ENCODE peak calls at places on chromosome 7, in eight cellular contexts. T is PC-3, E is uterus, J is stomach, D is tibial artery, N is heart right ventricle, V is H9, U is adrenal gland. S is an unnamed sample. For H3K4me1 and H3K27me3, the result is how much of the 10 kb centered on the place peaks cover.

GRCh38 chr7:30173058-30173897 is 38.5 kb downstream of the MTURN start:
- DNase-seq in T (peak), E (peak), J (peak), D (peak), N (peak), V (no peak), U (no peak), S (peak)

GRCh38 chr7:98867271-98867701 is 2.5 kb downstream of the TMEM130 start:
- DNase-seq in T (no peak), E (no peak), J (no peak), D (no peak), N (no peak), V (no peak), U (peak), S (peak)

GRCh38 chr7:121558288-121558687 is 162.2 kb upstream of the FAM3C start:
- DNase-seq in T (no peak), E (no peak), J (no peak), D (no peak), N (no peak), V (no peak), U (no peak), S (no peak)

GRCh38 chr7:7354674-7355073 is 172.3 kb downstream of the C1GALT1 start:
- DNase-seq in T (peak), E (no peak), J (no peak), D (no peak), N (no peak), V (no peak), U (no peak), S (no peak)

GRCh38 chr7:131638641-131639430 is 82.4 kb upstream of the PODXL start:
- DNase-seq in T (no peak), E (no peak), J (no peak), D (no peak), N (no peak), V (no peak), U (no peak), S (no peak)

GRCh38 chr7:101077303-101078086 is 7.8 kb upstream of the TRIM56 start:
- DNase-seq in T (peak), E (peak), J (peak), D (peak), N (peak), V (peak), U (peak), S (peak)

GRCh38 chr7:101984997-101985645 is 167.7 kb downstream of the CUX1 start:
- DNase-seq in T (no peak), E (no peak), J (no peak), D (no peak), N (no peak), V (no peak), U (no peak), S (no peak)

GRCh38 chr7:39304683-39305405 is 261.4 kb upstream of the YAE1 start:
- DNase-seq in T (no peak), E (no peak), J (no peak), D (no peak), N (no peak), V (no peak), U (no peak), S (no peak)

GRCh38 chr7:141231018-141231792 is 157.3 kb downstream of the TMEM178B start:
- DNase-seq in T (peak), E (no peak), J (no peak), D (no peak), N (peak), V (peak), U (peak), S (peak)

GRCh38 chr7:17599733-17600685 is 301.6 kb downstream of the AHR start:
- DNase-seq in T (peak), E (no peak), J (no peak), D (no peak), N (no peak), V (no peak), U (no peak), S (no peak)

GRCh38 chr7:44065431-44066110 is at the start of gene PGAM2:
- DNase-seq in T (no peak), E (no peak), J (no peak), D (peak), N (peak), V (peak), U (peak), S (peak)

GRCh38 chr7:34718867-34719266 is 60.8 kb downstream of the NPSR1 start:
- DNase-seq in T (no peak), E (no peak), J (no peak), D (no peak), N (no peak), V (no peak), U (no peak), S (no peak)

GRCh38 chr7:25014735-25015134 is 34.8 kb upstream of the OSBPL3 start:
- DNase-seq in T (peak), E (no peak), J (no peak), D (no peak), N (no peak), V (no peak), U (peak), S (no peak)

GRCh38 chr7:4845740-4846142 is 16.1 kb downstream of the PAPOLB start:
- DNase-seq in T (no peak), E (peak), J (no peak), D (peak), N (no peak), V (peak), U (no peak), S (peak)

GRCh38 chr7:5183155-5183554 is 6.9 kb upstream of the WIPI2 start:
- DNase-seq in T (peak), E (no peak), J (peak), D (no peak), N (no peak), V (no peak), U (no peak), S (no peak)

GRCh38 chr7:35819954-35820703 is 19.3 kb downstream of the SEPTIN7 start:
- DNase-seq in T (no peak), E (no peak), J (no peak), D (no peak), N (no peak), V (no peak), U (no peak), S (no peak)

GRCh38 chr7:35826751-35827150 is 25.9 kb downstream of the SEPTIN7 start:
- DNase-seq in T (no peak), E (no peak), J (no peak), D (no peak), N (no peak), V (no peak), U (no peak), S (no peak)

GRCh38 chr7:35820858-35821257 is 20.0 kb downstream of the SEPTIN7 start:
- DNase-seq in T (no peak), E (no peak), J (no peak), D (no peak), N (no peak), V (no peak), U (no peak), S (no peak)

GRCh38 chr7:35825984-35826383 is 25.1 kb downstream of the SEPTIN7 start:
- DNase-seq in T (no peak), E (no peak), J (no peak), D (no peak), N (no peak), V (no peak), U (no peak), S (no peak)

GRCh38 chr7:35823440-35823839 is 22.6 kb downstream of the SEPTIN7 start:
- DNase-seq in T (no peak), E (no peak), J (no peak), D (no peak), N (no peak), V (no peak), U (no peak), S (no peak)
- H3K4me1 ChIP-seq in T (under half), E (under half), J (under half), D (under half), N (under half), V (under half), U (under half), S (under half)

GRCh38 chr7:28360739-28361138 is 51.6 kb upstream of the CREB5 start:
- DNase-seq in T (peak), E (no peak), J (no peak), D (no peak), N (no peak), V (no peak), U (no peak), S (peak)
- TF ChIP-seq CTCF in T (no peak), E (no peak), J (no peak), D (no peak), N (no peak), V (peak), U (no peak), S (peak)

GRCh38 chr7:27219821-27220220 is 19.9 kb upstream of the HOXA13 start:
- DNase-seq in T (no peak), E (no peak), J (no peak), D (no peak), N (no peak), V (no peak), U (no peak), S (no peak)
- H3K27me3 ChIP-seq in T (under half), E (under half), J (half or more), D (under half), N (half or more), V (half or more), U (half or more), S (half or more)

DNA sequence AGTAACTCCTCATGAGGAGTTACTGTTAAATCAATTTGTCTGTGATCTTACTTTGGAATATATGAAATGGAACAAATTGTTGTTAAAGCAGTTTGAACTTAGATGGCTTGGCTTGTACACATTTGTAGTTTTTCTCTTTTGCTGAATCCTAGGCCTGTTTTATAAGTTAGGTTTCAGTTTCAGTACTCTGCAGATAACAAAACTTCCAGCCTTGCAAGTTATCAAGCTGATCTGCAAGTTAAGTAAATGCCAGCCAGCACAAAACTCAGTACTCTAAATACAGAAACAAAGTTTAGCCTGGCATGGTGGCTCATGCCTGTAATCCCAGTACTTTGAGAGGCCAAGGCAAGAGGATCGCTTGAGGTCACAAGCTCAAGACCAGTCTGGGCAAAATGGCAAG is 25.0 kb upstream of the PAXIP1 start:
- DNase-seq in T (no peak), E (no peak), J (no peak), D (no peak), N (no peak), V (no peak), U (no peak), S (no peak)
- H3K4me1 ChIP-seq in T (under half), E (under half), J (under half), D (under half), N (under half), V (under half), U (under half), S (under half)

GRCh38 chr7:91609525-91609924 is 271.0 kb downstream of the MTERF1 start:
- DNase-seq in T (no peak), E (no peak), J (no peak), D (no peak), N (no peak), V (no peak), U (no peak), S (no peak)
- TF ChIP-seq CTCF in T (no peak), E (no peak), J (no peak), D (no peak), N (no peak), V (no peak), U (no peak), S (no peak)

DNA sequence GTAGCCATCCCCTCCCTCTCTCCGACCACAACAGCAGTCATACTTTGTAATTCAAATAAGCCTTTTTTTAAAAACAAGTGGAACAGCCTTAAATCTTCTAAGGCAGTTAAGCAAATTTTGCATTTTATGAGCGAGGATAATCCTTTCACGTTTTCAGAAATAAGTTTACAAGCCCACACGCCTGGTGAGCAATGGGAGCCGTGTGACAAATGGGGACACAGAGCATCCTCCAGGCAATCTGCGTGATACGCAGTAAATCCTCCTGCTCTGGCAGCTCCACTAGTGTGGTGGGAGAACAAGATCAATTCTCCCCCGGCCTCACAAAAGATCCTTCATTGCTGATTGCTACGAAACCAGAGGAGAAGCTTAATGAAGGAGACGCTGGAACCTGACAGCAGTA is 104.1 kb upstream of the CDCA7L start:
- DNase-seq in T (no peak), E (no peak), J (no peak), D (no peak), N (no peak), V (no peak), U (no peak), S (no peak)
- H3K27me3 ChIP-seq in T (half or more), E (under half), J (under half), D (under half), N (under half), V (under half), U (under half), S (half or more)

GRCh38 chr7:1000594-1000935 is 17.6 kb downstream of the CYP2W1 start:
- DNase-seq in T (no peak), E (no peak), J (no peak), D (no peak), N (no peak), V (no peak), U (no peak), S (no peak)

GRCh38 chr7:999921-1000593 is 17.1 kb downstream of the CYP2W1 start:
- DNase-seq in T (no peak), E (no peak), J (no peak), D (no peak), N (no peak), V (no peak), U (no peak), S (no peak)

GRCh38 chr7:1005303-1005702 is 22.3 kb downstream of the CYP2W1 start:
- DNase-seq in T (no peak), E (no peak), J (no peak), D (no peak), N (no peak), V (no peak), U (no peak), S (no peak)

GRCh38 chr7:1007901-1008300 is 24.9 kb downstream of the CYP2W1 start:
- DNase-seq in T (no peak), E (no peak), J (peak), D (no peak), N (no peak), V (no peak), U (no peak), S (no peak)

GRCh38 chr7:1004018-1004880 is 21.3 kb downstream of the CYP2W1 start:
- DNase-seq in T (no peak), E (no peak), J (no peak), D (no peak), N (no peak), V (no peak), U (no peak), S (no peak)
- H3K4me1 ChIP-seq in T (under half), E (under half), J (under half), D (under half), N (under half), V (under half), U (under half), S (under half)

S was measured in BE2C.